ENCODE peak calls at places on chromosomes 16 and 17, in ten cellular contexts. R is left ventricle myocardium inferior, J is A673, I is dorsolateral prefrontal cortex, E is bronchial epithelial cell, U is mammary epithelial cell, M is fibroblast of mammary gland, C is AG09309, F is ovary, N is astrocyte of the spinal cord. Z is an unnamed sample.
A peak's percentile ranks its signal among the peaks of the same experiment; 100 is the strongest.

GRCh38 chr17:309361-309888 is 43.2 kb downstream of the RPH3AL start:
- DNase-seq in R (no peak), F (peak; percentile 23), N (no peak), E (no peak), J (peak; percentile 67), I (no peak), M (no peak), U (no peak), C (no peak), Z (no peak)

GRCh38 chr16:58481931-58482330 is 18.0 kb upstream of the NDRG4 start:
- DNase-seq in R (no peak), E (no peak), M (no peak), J (no peak), N (no peak), F (no peak), U (no peak), I (no peak), C (no peak), Z (no peak)

GRCh38 chr17:71163121-71163812 is 957.6 kb upstream of the SOX9 start:
- DNase-seq in E (peak; percentile 15), C (no peak), I (no peak), J (no peak), U (no peak), R (no peak), M (no peak), F (no peak), N (peak; percentile 72), Z (no peak)

GRCh38 chr16:19809121-19809635 is 75.5 kb downstream of the GPRC5B start:
- DNase-seq in F (no peak), R (peak; percentile 22), E (peak; percentile 10), U (peak; percentile 68), C (no peak), I (no peak), N (peak; percentile 13), J (no peak), M (peak; percentile 18), Z (no peak)

GRCh38 chr17:69474171-69474831 is 59.8 kb downstream of the MAP2K6 start:
- DNase-seq in R (no peak), N (no peak), E (no peak), M (peak; percentile 20), U (no peak), I (no peak), C (no peak), F (no peak), J (no peak), Z (peak; percentile 1)

GRCh38 chr17:6576038-6576437 is 19.7 kb upstream of the PITPNM3 start:
- DNase-seq in N (no peak), I (no peak), F (no peak), U (no peak), J (no peak), E (no peak), R (no peak), M (no peak), C (no peak), Z (no peak)

GRCh38 chr17:79114455-79115301 is 40.1 kb downstream of the ENGASE start:
- DNase-seq in I (no peak), C (no peak), F (peak; percentile 34), R (peak; percentile 54), M (no peak), N (no peak), U (peak; percentile 54), E (peak; percentile 26), J (peak; percentile 25), Z (no peak)

GRCh38 chr16:67092227-67092626 is 17.5 kb upstream of the PHAF1 start:
- DNase-seq in E (no peak), J (no peak), N (peak; percentile 60), F (no peak), C (peak; percentile 68), M (peak; percentile 66), I (no peak), R (no peak), U (no peak), Z (peak; percentile 79)

GRCh38 chr17:49110504-49110903 is 22.1 kb upstream of the B4GALNT2 start:
- DNase-seq in N (no peak), I (no peak), U (peak; percentile 99), E (peak; percentile 86), M (no peak), J (no peak), R (no peak), C (no peak), F (no peak), Z (no peak)

GRCh38 chr17:49862781-49863331 is 15.0 kb upstream of the TAC4 start:
- DNase-seq in J (no peak), M (no peak), U (no peak), C (no peak), F (no peak), E (no peak), R (no peak), N (no peak), I (no peak), Z (no peak)

GRCh38 chr17:12789976-12790805 is 893 bp downstream of the ARHGAP44 start:
- DNase-seq in M (no peak), R (peak; percentile 15), U (no peak), J (no peak), E (peak; percentile 8), N (no peak), C (no peak), I (no peak), F (peak; percentile 41), Z (no peak)

GRCh38 chr17:55728361-55728760 is 5.7 kb upstream of the TMEM100 start:
- DNase-seq in J (no peak), M (no peak), N (no peak), R (no peak), F (no peak), E (no peak), U (no peak), C (no peak), I (no peak), Z (no peak)
- H3K4me3 ChIP-seq in J (no peak overlapping the region), M (no peak overlapping the region), N (no peak overlapping the region), R (peak overlapping the region; percentile 60), F (no peak overlapping the region), E (no peak overlapping the region), U (no peak overlapping the region), C (no peak overlapping the region), I (no peak overlapping the region), Z (no peak overlapping the region)

DNA sequence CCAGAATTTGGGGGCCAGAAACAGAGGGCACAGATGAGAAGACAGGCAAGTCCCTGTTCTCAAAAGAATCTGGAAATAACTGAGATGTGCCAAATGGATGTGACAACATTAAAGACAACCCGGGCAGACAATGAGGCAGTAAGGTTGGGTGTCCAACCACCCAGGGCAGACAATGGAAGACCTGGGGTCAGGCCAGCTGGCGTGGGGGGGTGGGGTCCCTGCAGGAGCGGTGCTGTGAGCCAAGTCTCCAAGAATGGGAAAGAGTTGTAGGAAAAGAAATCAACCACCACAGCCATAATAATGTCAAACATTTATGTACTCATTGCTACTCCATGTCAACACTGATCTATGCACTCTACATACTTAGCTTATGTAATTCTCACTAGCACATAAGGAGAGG is 203.3 kb downstream of the C16orf78 start:
- DNase-seq in U (no peak), C (no peak), I (no peak), F (no peak), J (no peak), E (no peak), N (no peak), R (no peak), M (no peak), Z (no peak)
- TF ChIP-seq CTCF in U (no peak), C (no peak), I (no peak), F (no peak), J (no peak), E (no peak), N (no peak), R (no peak), M (no peak), Z (no peak)

GRCh38 chr16:3183445-3184139 is 4.4 kb upstream of the OR1F1 start:
- DNase-seq in E (no peak), U (no peak), C (no peak), J (no peak), R (no peak), I (no peak), N (no peak), F (no peak), M (no peak), Z (no peak)
- H3K4me3 ChIP-seq in E (peak overlapping the region; percentile 50), U (peak overlapping the region; percentile 75), C (peak overlapping the region; percentile 58), J (peak overlapping the region; percentile 61), R (peak overlapping the region; percentile 53), I (no peak overlapping the region), N (peak overlapping the region; percentile 46), F (no peak overlapping the region), M (peak overlapping the region; percentile 65), Z (peak overlapping the region; percentile 45)

GRCh38 chr17:57110152-57110542 is 25.1 kb downstream of the AKAP1 start:
- DNase-seq in J (no peak), I (no peak), E (no peak), R (peak; percentile 61), F (peak; percentile 61), N (no peak), C (no peak), M (no peak), U (no peak), Z (no peak)

GRCh38 chr17:57108656-57109392 is 23.8 kb downstream of the AKAP1 start:
- DNase-seq in E (no peak), U (no peak), C (no peak), F (no peak), N (no peak), J (no peak), M (no peak), I (no peak), R (no peak), Z (no peak)

GRCh38 chr17:57111386-57111785 is 26.3 kb downstream of the AKAP1 start:
- DNase-seq in U (no peak), E (no peak), M (no peak), I (no peak), N (no peak), F (no peak), C (no peak), R (no peak), J (no peak), Z (no peak)

GRCh38 chr17:57110579-57111367 is 25.7 kb downstream of the AKAP1 start:
- DNase-seq in M (no peak), C (no peak), N (no peak), I (no peak), F (no peak), J (no peak), E (no peak), R (no peak), U (no peak), Z (no peak)

GRCh38 chr17:57109393-57110151 is 24.5 kb downstream of the AKAP1 start:
- DNase-seq in U (no peak), C (no peak), E (peak; percentile 40), R (peak; percentile 75), M (no peak), J (peak; percentile 35), F (no peak), N (no peak), I (peak; percentile 26), Z (no peak)
- TF ChIP-seq CTCF in U (peak; percentile 38), C (no peak), E (peak; percentile 20), R (peak; percentile 49), M (peak; percentile 3), J (peak; percentile 39), F (peak; percentile 18), N (peak; percentile 17), I (no peak), Z (no peak)